ENCODE peak calls at places on chromosomes 5 and 9, in five cellular contexts. One of them, this sample, is unnamed.

GRCh38 chr5:133524597-133524996 is 87.7 kb downstream of the FSTL4 start:
- DNase-seq in K562: no peak
- DNase-seq in HepG2: no peak
- DNase-seq in GM12878: no peak
- DNase-seq in SK-N-SH: no peak
- DNase-seq in this sample: no peak

GRCh38 chr5:151060742-151061141 is 20.1 kb downstream of the TNIP1 start:
- DNase-seq in SK-N-SH: no peak
- DNase-seq in K562: no peak
- DNase-seq in GM12878: no peak
- DNase-seq in HepG2: no peak
- DNase-seq in this sample: no peak

GRCh38 chr5:150513375-150514309 is 5.7 kb downstream of the NDST1 start:
- DNase-seq in HepG2: no peak
- DNase-seq in K562: peak
- DNase-seq in SK-N-SH: peak
- DNase-seq in GM12878: no peak
- DNase-seq in this sample: no peak

GRCh38 chr9:109401169-109401989 is 80.5 kb upstream of the EPB41L4B start:
- DNase-seq in GM12878: no peak
- DNase-seq in SK-N-SH: peak
- DNase-seq in HepG2: peak
- DNase-seq in K562: peak
- DNase-seq in this sample: peak

GRCh38 chr9:91241909-91242308 is 119.8 kb downstream of the AUH start:
- DNase-seq in HepG2: no peak
- DNase-seq in K562: no peak
- DNase-seq in GM12878: no peak
- DNase-seq in SK-N-SH: no peak
- DNase-seq in this sample: no peak

GRCh38 chr9:7996558-7996957 is 197.0 kb upstream of the DMAC1 start:
- DNase-seq in SK-N-SH: no peak
- DNase-seq in HepG2: no peak
- DNase-seq in GM12878: no peak
- DNase-seq in K562: no peak
- DNase-seq in this sample: no peak

GRCh38 chr9:89601856-89602562 is 2.8 kb upstream of the GADD45G start:
- DNase-seq in K562: no peak
- DNase-seq in GM12878: no peak
- DNase-seq in HepG2: no peak
- DNase-seq in SK-N-SH: no peak
- DNase-seq in this sample: no peak

GRCh38 chr5:169350759-169351240 is 49.9 kb upstream of the SLIT3 start:
- DNase-seq in SK-N-SH: peak
- DNase-seq in K562: no peak
- DNase-seq in HepG2: no peak
- DNase-seq in GM12878: no peak
- DNase-seq in this sample: peak

GRCh38 chr5:9381464-9381863 is 164.4 kb downstream of the SEMA5A start:
- DNase-seq in SK-N-SH: no peak
- DNase-seq in K562: no peak
- DNase-seq in HepG2: no peak
- DNase-seq in GM12878: peak
- DNase-seq in this sample: no peak

GRCh38 chr9:129081388-129081889 is 528 bp downstream of the DOLPP1 start:
- DNase-seq in HepG2: no peak
- DNase-seq in SK-N-SH: peak
- DNase-seq in K562: peak
- DNase-seq in GM12878: peak
- DNase-seq in this sample: no peak

GRCh38 chr5:146073239-146073900 is 32.0 kb downstream of the PLAC8L1 start:
- DNase-seq in GM12878: no peak
- DNase-seq in K562: no peak
- DNase-seq in HepG2: no peak
- DNase-seq in SK-N-SH: peak
- DNase-seq in this sample: no peak

GRCh38 chr9:136151848-136152542 is 33.3 kb upstream of the TMEM250 start:
- DNase-seq in GM12878: no peak
- DNase-seq in SK-N-SH: no peak
- DNase-seq in K562: no peak
- DNase-seq in HepG2: no peak
- DNase-seq in this sample: no peak

GRCh38 chr5:75010838-75011237 is 41.5 kb downstream of the GCNT4 start:
- DNase-seq in HepG2: peak
- DNase-seq in K562: no peak
- DNase-seq in SK-N-SH: no peak
- DNase-seq in GM12878: no peak
- DNase-seq in this sample: no peak

GRCh38 chr5:10338996-10339903 is 14.2 kb upstream of the MARCHF6 start:
- DNase-seq in GM12878: no peak
- DNase-seq in SK-N-SH: peak
- DNase-seq in K562: no peak
- DNase-seq in HepG2: no peak
- DNase-seq in this sample: no peak

GRCh38 chr9:4781408-4781807 is 11.3 kb upstream of the RCL1 start:
- DNase-seq in K562: no peak
- DNase-seq in SK-N-SH: no peak
- DNase-seq in HepG2: no peak
- DNase-seq in GM12878: no peak
- DNase-seq in this sample: no peak

GRCh38 chr5:133421394-133421793 is 190.9 kb downstream of the FSTL4 start:
- DNase-seq in GM12878: no peak
- DNase-seq in HepG2: no peak
- DNase-seq in SK-N-SH: peak
- DNase-seq in K562: peak
- DNase-seq in this sample: no peak

GRCh38 chr5:23269981-23270380 is 237.4 kb upstream of the PRDM9 start:
- DNase-seq in HepG2: no peak
- DNase-seq in SK-N-SH: no peak
- DNase-seq in K562: no peak
- DNase-seq in GM12878: no peak
- DNase-seq in this sample: no peak

GRCh38 chr9:85469041-85469440 is 272.7 kb downstream of the AGTPBP1 start:
- DNase-seq in K562: no peak
- DNase-seq in SK-N-SH: no peak
- DNase-seq in GM12878: no peak
- DNase-seq in HepG2: no peak
- DNase-seq in this sample: no peak

GRCh38 chr9:124594673-124595072 is 87.5 kb upstream of the NR5A1 start:
- DNase-seq in SK-N-SH: no peak
- DNase-seq in K562: no peak
- DNase-seq in HepG2: no peak
- DNase-seq in GM12878: no peak
- DNase-seq in this sample: no peak
- H3K9ac ChIP-seq in SK-N-SH: no peak
- H3K9ac ChIP-seq in K562: peak
- H3K9ac ChIP-seq in HepG2: peak
- H3K9ac ChIP-seq in GM12878: no peak
- H3K9ac ChIP-seq in this sample: no peak

GRCh38 chr5:143594913-143595818 is 191.7 kb upstream of the NR3C1 start:
- DNase-seq in SK-N-SH: no peak
- DNase-seq in HepG2: peak
- DNase-seq in GM12878: no peak
- DNase-seq in K562: no peak
- DNase-seq in this sample: peak
- TF ChIP-seq REST in SK-N-SH: no peak
- TF ChIP-seq REST in HepG2: no peak
- TF ChIP-seq REST in GM12878: no peak
- TF ChIP-seq REST in K562: no peak
- TF ChIP-seq REST in this sample: no peak

GRCh38 chr9:123320814-123321213 is 35.2 kb upstream of the CRB2 start:
- DNase-seq in GM12878: no peak
- DNase-seq in HepG2: no peak
- DNase-seq in K562: no peak
- DNase-seq in SK-N-SH: no peak
- DNase-seq in this sample: no peak

GRCh38 chr9:123321874-123322770 is 33.9 kb upstream of the CRB2 start:
- DNase-seq in HepG2: no peak
- DNase-seq in GM12878: no peak
- DNase-seq in K562: no peak
- DNase-seq in SK-N-SH: no peak
- DNase-seq in this sample: no peak

GRCh38 chr9:123323482-123324013 is 32.4 kb upstream of the CRB2 start:
- DNase-seq in SK-N-SH: no peak
- DNase-seq in GM12878: no peak
- DNase-seq in K562: no peak
- DNase-seq in HepG2: no peak
- DNase-seq in this sample: no peak

GRCh38 chr9:123324767-123325183 is 31.2 kb upstream of the CRB2 start:
- DNase-seq in SK-N-SH: no peak
- DNase-seq in GM12878: no peak
- DNase-seq in K562: no peak
- DNase-seq in HepG2: peak
- DNase-seq in this sample: no peak

DNA sequence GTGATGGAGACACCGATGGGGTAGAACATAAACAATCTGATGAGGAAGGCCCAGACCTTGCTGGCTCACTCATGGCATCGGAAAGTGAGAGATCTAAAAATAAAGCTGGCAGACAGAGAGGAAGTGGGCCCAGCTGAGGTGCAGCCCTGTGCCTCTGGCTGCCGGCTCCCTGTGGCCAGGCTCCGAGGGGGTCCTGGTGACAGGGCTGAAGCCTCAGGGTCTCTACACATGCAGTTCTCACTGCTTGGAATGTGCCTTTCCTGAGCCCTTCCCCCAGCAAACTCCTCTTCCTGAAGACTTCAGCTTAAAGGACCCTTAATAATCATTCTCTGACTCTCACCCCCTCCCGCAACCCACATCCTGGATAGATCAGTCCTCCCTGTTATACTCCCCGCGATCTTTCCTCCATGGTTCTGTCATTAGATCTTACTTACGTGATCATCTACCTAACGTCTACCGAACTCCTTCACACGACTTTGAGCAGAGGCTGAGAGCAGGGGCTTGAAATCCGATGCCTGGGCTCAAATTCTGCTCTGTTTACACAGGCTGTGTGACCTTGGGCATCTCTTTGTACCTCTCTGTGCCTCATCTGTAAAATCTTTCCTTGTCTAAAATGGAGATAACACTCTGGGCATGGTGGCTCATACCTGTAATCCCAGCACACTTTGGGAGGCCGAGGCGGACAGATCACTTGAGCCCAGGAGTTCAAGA is 33.1 kb upstream of the CRB2 start:
- DNase-seq in HepG2: no peak
- DNase-seq in SK-N-SH: no peak
- DNase-seq in K562: no peak
- DNase-seq in GM12878: no peak
- DNase-seq in this sample: no peak
- H3K9ac ChIP-seq in HepG2: no peak
- H3K9ac ChIP-seq in SK-N-SH: no peak
- H3K9ac ChIP-seq in K562: no peak
- H3K9ac ChIP-seq in GM12878: peak
- H3K9ac ChIP-seq in this sample: no peak

GRCh38 chr5:116575635-116576042 is 1.0 kb upstream of the SEMA6A start:
- DNase-seq in K562: no peak
- DNase-seq in HepG2: no peak
- DNase-seq in SK-N-SH: no peak
- DNase-seq in GM12878: no peak
- DNase-seq in this sample: no peak
- TF ChIP-seq REST in K562: no peak
- TF ChIP-seq REST in HepG2: no peak
- TF ChIP-seq REST in SK-N-SH: no peak
- TF ChIP-seq REST in GM12878: no peak
- TF ChIP-seq REST in this sample: no peak